ENCODE peak calls at places on chromosomes 16 and 17, in ten cellular contexts. Y is HEK293T; Q is stimulated activated naive CD8-positive, alpha-beta T cell treated with anti-CD3 and anti-CD28 coated beads, Interleukin-15, Interleukin-2, amounts not matched to agents 100 U/mL and 50 U/mL, for 24 hours; T is NCI-H460; K is EL; N is cortex of kidney; F is AML-193; X is NB4; M is GM12865; O is Peyer's patch. Z is an unnamed sample.

GRCh38 chr17:79873583-79873982 is 34.3 kb upstream of the CBX4 start:
- DNase-seq in T (no peak), K (no peak), X (no peak), Q (no peak), N (no peak), F (no peak), M (no peak), O (no peak), Y (no peak), Z (no peak)

GRCh38 chr17:16950488-16950887 is 21.4 kb downstream of the TNFRSF13B start:
- DNase-seq in N (no peak), X (no peak), Q (no peak), F (no peak), T (no peak), Y (no peak), M (no peak), O (no peak), K (no peak), Z (no peak)

GRCh38 chr16:85754403-85754802 is 3.5 kb upstream of the C16orf74 start:
- DNase-seq in M (peak; percentile 67), X (peak; percentile 89), N (no peak), Y (no peak), O (peak; percentile 64), F (no peak), K (no peak), Q (no peak), T (no peak), Z (peak; percentile 41)

GRCh38 chr17:3004150-3004801 is 59.1 kb downstream of the OR1D5 start:
- DNase-seq in T (peak; percentile 89), O (peak; percentile 86), Y (peak; percentile 67), Q (peak; percentile 70), N (peak; percentile 52), K (peak; percentile 98), M (peak; percentile 75), X (no peak), F (no peak), Z (peak; percentile 86)

GRCh38 chr17:38598536-38598935 is 7.2 kb downstream of the SRCIN1 start:
- DNase-seq in M (peak; percentile 83), X (peak; percentile 90), N (no peak), K (peak; percentile 70), Q (peak; percentile 37), T (peak; percentile 65), O (no peak), F (peak; percentile 61), Y (peak; percentile 75), Z (peak; percentile 64)

GRCh38 chr16:46629331-46629843 is 8.2 kb upstream of the SHCBP1 start:
- DNase-seq in T (peak; percentile 30), M (no peak), O (no peak), N (no peak), X (peak; percentile 41), K (peak; percentile 67), Y (peak; percentile 50), F (no peak), Q (no peak), Z (peak; percentile 42)

GRCh38 chr17:67800495-67800928 is 24.8 kb upstream of the BPTF start:
- DNase-seq in O (peak; percentile 79), X (peak; percentile 82), Y (peak; percentile 82), T (peak; percentile 82), N (no peak), Q (peak; percentile 66), M (peak; percentile 91), K (peak; percentile 79), F (peak; percentile 89), Z (peak; percentile 73)

GRCh38 chr16:74736531-74737157 is 36.0 kb upstream of the MLKL start:
- DNase-seq in F (no peak), T (no peak), Y (no peak), K (peak; percentile 25), M (no peak), Q (no peak), N (no peak), O (no peak), X (no peak), Z (no peak)

GRCh38 chr16:30941600-30942420 is 7.1 kb upstream of the ORAI3 start:
- DNase-seq in T (peak; percentile 78), Q (peak; percentile 81), N (no peak), O (peak; percentile 73), K (peak; percentile 74), Y (peak; percentile 93), X (peak; percentile 77), M (peak; percentile 88), F (peak; percentile 69), Z (peak; percentile 69)

GRCh38 chr16:56107944-56108583 is 83.2 kb upstream of the GNAO1 start:
- DNase-seq in O (no peak), F (no peak), Y (no peak), M (no peak), Q (no peak), T (no peak), X (no peak), N (no peak), K (no peak), Z (no peak)

GRCh38 chr16:75620326-75621169 is 2.5 kb downstream of the ADAT1 start:
- DNase-seq in X (no peak), O (peak; percentile 35), T (no peak), N (no peak), Y (no peak), Q (peak; percentile 25), M (peak; percentile 65), F (no peak), K (no peak), Z (no peak)

GRCh38 chr16:4207683-4208528 is 34.0 kb downstream of the SRL start:
- DNase-seq in M (no peak), Q (no peak), N (no peak), X (no peak), T (no peak), K (no peak), F (no peak), Y (no peak), O (no peak), Z (no peak)

GRCh38 chr16:67917852-67918236 is 13.8 kb downstream of the CTRL start:
- DNase-seq in M (no peak), Y (no peak), X (peak; percentile 69), Q (peak; percentile 52), F (no peak), N (no peak), O (no peak), T (peak; percentile 61), K (peak; percentile 90), Z (peak; percentile 43)

GRCh38 chr16:79867425-79867997 is 267.0 kb upstream of the MAF start:
- DNase-seq in N (no peak), X (no peak), Q (no peak), K (no peak), O (no peak), Y (no peak), F (no peak), T (no peak), M (no peak), Z (no peak)

GRCh38 chr17:47931848-47932247 is 9.5 kb upstream of the PNPO start:
- DNase-seq in O (no peak), Q (no peak), M (no peak), Y (no peak), N (no peak), K (no peak), X (no peak), F (no peak), T (no peak), Z (no peak)

GRCh38 chr17:78096093-78096492 is 32.5 kb downstream of the TMC6 start:
- DNase-seq in K (no peak), X (no peak), N (no peak), Y (no peak), T (no peak), M (no peak), O (no peak), Q (no peak), F (no peak), Z (no peak)

GRCh38 chr17:10805911-10806310 is 2.0 kb upstream of the TMEM238L start:
- DNase-seq in O (no peak), Y (no peak), T (no peak), F (no peak), M (no peak), N (no peak), K (no peak), X (no peak), Q (no peak), Z (no peak)

GRCh38 chr16:75261590-75262078 is 10.2 kb upstream of the BCAR1 start:
- DNase-seq in T (no peak), K (no peak), Q (no peak), F (no peak), X (no peak), Y (no peak), M (no peak), N (no peak), O (no peak), Z (no peak)

GRCh38 chr16:71339481-71340171 is 18.9 kb upstream of the CALB2 start:
- DNase-seq in O (no peak), M (no peak), T (no peak), X (no peak), Y (no peak), Q (no peak), N (no peak), K (no peak), F (no peak), Z (no peak)

GRCh38 chr16:66850115-66850815 is 6.1 kb downstream of the CA7 start:
- DNase-seq in X (no peak), Q (no peak), M (no peak), T (no peak), O (no peak), N (no peak), K (no peak), Y (no peak), F (no peak), Z (peak; percentile 65)

GRCh38 chr16:4949986-4950385 is 8.1 kb upstream of the SEC14L5 start:
- DNase-seq in T (no peak), Y (no peak), N (no peak), K (no peak), M (no peak), O (no peak), Q (no peak), X (no peak), F (no peak), Z (no peak)

GRCh38 chr17:77962349-77962748 is 3.8 kb downstream of the TNRC6C start:
- DNase-seq in F (no peak), N (no peak), O (no peak), Y (peak; percentile 32), Q (no peak), M (no peak), X (no peak), T (no peak), K (no peak), Z (no peak)

GRCh38 chr17:51016099-51016498 is 104.6 kb downstream of the SPAG9 start:
- DNase-seq in X (no peak), Q (no peak), F (no peak), M (no peak), K (no peak), O (no peak), Y (no peak), N (no peak), T (no peak), Z (no peak)

GRCh38 chr17:20241855-20242254 is 225.5 kb downstream of the LGALS9B start:
- DNase-seq in N (no peak), X (no peak), K (no peak), O (no peak), Q (no peak), T (no peak), Y (no peak), F (no peak), M (no peak), Z (no peak)

GRCh38 chr16:67394271-67395104 is 1.2 kb upstream of the TPPP3 start:
- DNase-seq in F (no peak), M (no peak), O (no peak), T (no peak), X (peak; percentile 83), Y (no peak), N (no peak), Q (no peak), K (no peak), Z (peak; percentile 79)

GRCh38 chr16:49278944-49279725 is 2.5 kb downstream of the CBLN1 start:
- DNase-seq in M (no peak), T (no peak), X (no peak), Q (no peak), N (no peak), O (no peak), F (no peak), K (no peak), Y (no peak), Z (no peak)

GRCh38 chr16:51755039-51755501 is 604.0 kb upstream of the SALL1 start:
- DNase-seq in K (no peak), Y (peak; percentile 23), Q (no peak), N (no peak), F (no peak), O (no peak), X (no peak), T (no peak), M (no peak), Z (no peak)